ENCODE peak calls at places on chromosome 4, in ten cellular contexts. E, K, B, M, N, R, V, C, W and D are unnamed samples.
A peak's percentile ranks its signal among the peaks of the same experiment; 100 is the strongest.

GRCh38 chr4:69995526-69996016 is at the start of gene STATH:
- DNase-seq in N (no peak), M (no peak), W (no peak), V (no peak), R (no peak), K (no peak), E (peak; percentile 34), C (no peak), B (no peak), D (no peak)

GRCh38 chr4:82138376-82138775 is 235.4 kb downstream of the HNRNPD start:
- DNase-seq in C (no peak), B (no peak), M (no peak), V (no peak), R (no peak), E (no peak), K (peak; percentile 0), N (no peak), W (no peak), D (no peak)

GRCh38 chr4:54709281-54709854 is 51.6 kb downstream of the KIT start:
- DNase-seq in R (no peak), W (no peak), C (no peak), B (peak; percentile 30), N (no peak), E (peak; percentile 8), K (peak; percentile 45), M (no peak), V (no peak), D (no peak)

GRCh38 chr4:12439633-12440305 is 1011.1 kb upstream of the HS3ST1 start:
- DNase-seq in N (no peak), K (no peak), W (no peak), M (no peak), C (no peak), E (no peak), R (no peak), B (no peak), V (no peak), D (no peak)

GRCh38 chr4:5704276-5704675 is 4.1 kb downstream of the EVC2 start:
- DNase-seq in N (no peak), R (no peak), B (no peak), M (no peak), E (no peak), W (no peak), K (no peak), C (no peak), V (no peak), D (no peak)

GRCh38 chr4:81963005-81963404 is 410.8 kb downstream of the HNRNPD start:
- DNase-seq in N (no peak), K (no peak), M (no peak), E (no peak), C (no peak), V (no peak), W (no peak), R (no peak), B (no peak), D (no peak)

GRCh38 chr4:23779422-23779821 is 110.4 kb downstream of the PPARGC1A start:
- DNase-seq in B (no peak), N (no peak), R (no peak), C (no peak), W (no peak), V (no peak), M (no peak), E (no peak), K (no peak), D (no peak)

GRCh38 chr4:28225689-28226353 is 1365.2 kb downstream of the STIM2 start:
- DNase-seq in B (no peak), C (no peak), E (no peak), R (no peak), N (no peak), M (no peak), K (no peak), V (no peak), W (no peak), D (no peak)

GRCh38 chr4:104941661-104942062 is 205.0 kb upstream of the TET2 start:
- DNase-seq in W (no peak), V (no peak), B (no peak), C (no peak), E (no peak), N (no peak), K (no peak), R (no peak), M (no peak), D (no peak)

GRCh38 chr4:74544655-74545361 is 99.9 kb downstream of the AREG start:
- DNase-seq in E (no peak), B (no peak), K (peak; percentile 33), V (no peak), M (no peak), N (peak; percentile 54), C (no peak), W (no peak), R (no peak), D (no peak)

GRCh38 chr4:25449688-25450087 is 72.6 kb downstream of the ANAPC4 start:
- DNase-seq in R (no peak), V (no peak), N (no peak), M (no peak), C (no peak), B (no peak), W (no peak), E (no peak), K (no peak), D (no peak)

GRCh38 chr4:39014028-39014427 is 18.2 kb downstream of the TMEM156 start:
- DNase-seq in V (no peak), R (no peak), K (no peak), N (no peak), M (no peak), W (no peak), B (no peak), C (no peak), E (no peak), D (no peak)

GRCh38 chr4:74223098-74223497 is 65.2 kb downstream of the MTHFD2L start:
- DNase-seq in V (no peak), M (no peak), E (no peak), B (no peak), R (no peak), C (no peak), W (no peak), K (no peak), N (no peak), D (no peak)

GRCh38 chr4:102345795-102346100 is 466 bp upstream of the SLC39A8 start:
- DNase-seq in C (no peak), R (no peak), B (no peak), N (no peak), K (no peak), E (no peak), V (no peak), W (no peak), M (no peak), D (no peak)

GRCh38 chr4:121408-122084 is 2.8 kb upstream of the ZNF718 start:
- DNase-seq in W (no peak), C (no peak), M (peak; percentile 6), N (no peak), V (no peak), B (no peak), R (no peak), E (no peak), K (no peak), D (no peak)

GRCh38 chr4:77771566-77771965 is 47.6 kb downstream of the CNOT6L start:
- DNase-seq in V (no peak), K (no peak), N (no peak), B (no peak), C (no peak), M (no peak), R (no peak), W (no peak), E (no peak), D (no peak)
- H3K36me3 ChIP-seq in V (peaks cover 9% of the 10 kb centered on the region), K (no peaks in the 10 kb centered on the region), N (no peaks in the 10 kb centered on the region), B (no peaks in the 10 kb centered on the region), C (peaks cover 26% of the 10 kb centered on the region), M (peaks cover 49% of the 10 kb centered on the region), R (no peaks in the 10 kb centered on the region), W (peaks cover 15% of the 10 kb centered on the region), E (peaks cover 4% of the 10 kb centered on the region), D (no peaks in the 10 kb centered on the region)

DNA sequence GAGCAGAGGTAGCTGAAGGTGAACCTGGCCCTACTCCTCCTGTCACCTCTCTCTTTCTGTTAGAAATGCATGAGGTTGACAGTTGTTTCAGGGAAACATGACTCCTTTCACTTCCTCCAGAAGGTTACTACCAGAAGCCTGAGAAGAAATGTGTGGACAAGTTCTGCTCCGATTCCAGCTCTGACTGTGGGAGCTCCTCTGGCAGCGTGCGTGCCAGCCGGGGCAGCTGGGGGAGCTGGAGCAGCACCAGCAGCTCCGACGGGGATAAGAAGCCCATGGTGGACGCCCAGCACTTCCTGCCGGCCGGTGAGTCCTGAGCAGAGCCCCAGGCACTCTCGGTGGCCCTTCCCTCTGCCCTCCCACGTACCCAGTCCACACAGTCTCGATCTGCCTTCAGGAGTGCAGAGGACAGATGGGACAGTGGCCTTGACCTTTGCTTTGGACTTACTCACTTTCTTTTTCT is 61.3 kb upstream of the TLR2 start:
- DNase-seq in K (no peak), N (no peak), C (no peak), V (no peak), E (no peak), W (no peak), M (no peak), R (no peak), B (no peak), D (no peak)
- H3K36me3 ChIP-seq in K (peaks cover 27% of the 10 kb centered on the region), N (no peaks in the 10 kb centered on the region), C (peaks cover 80% of the 10 kb centered on the region), V (peaks cover 81% of the 10 kb centered on the region), E (peaks cover 28% of the 10 kb centered on the region), W (no peaks in the 10 kb centered on the region), M (peaks cover 100% of the 10 kb centered on the region), R (peaks cover 5% of the 10 kb centered on the region), B (peaks cover 13% of the 10 kb centered on the region), D (no peaks in the 10 kb centered on the region)

DNA sequence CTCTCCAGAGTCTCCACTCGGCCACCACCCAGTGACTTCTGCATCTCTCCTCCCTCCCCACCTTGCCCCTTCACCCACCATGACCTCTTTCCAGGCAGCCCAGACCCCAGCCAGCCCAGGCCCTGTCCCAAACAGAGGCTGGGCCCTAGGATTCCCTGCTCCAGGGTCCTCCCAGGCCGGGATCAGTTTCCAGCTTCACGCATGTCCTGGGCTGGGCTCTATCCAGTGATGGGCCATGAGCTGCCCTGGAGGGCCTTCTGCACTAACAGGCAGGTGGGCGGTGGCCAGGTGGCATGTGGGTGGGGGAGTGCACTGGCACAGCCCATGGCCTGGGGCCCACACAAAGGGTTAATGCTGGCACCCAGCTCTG is 20.4 kb upstream of the ADD1 start:
- DNase-seq in M (no peak), N (no peak), C (peak; percentile 16), K (no peak), B (no peak), R (peak; percentile 10), V (no peak), E (no peak), W (no peak), D (no peak)
- H3K36me3 ChIP-seq in M (peaks cover 67% of the 10 kb centered on the region), N (peaks cover 12% of the 10 kb centered on the region), C (peaks cover 52% of the 10 kb centered on the region), K (peaks cover 70% of the 10 kb centered on the region), B (no peaks in the 10 kb centered on the region), R (peaks cover 2% of the 10 kb centered on the region), V (peaks cover 55% of the 10 kb centered on the region), E (peaks cover 52% of the 10 kb centered on the region), W (no peaks in the 10 kb centered on the region), D (no peaks in the 10 kb centered on the region)

DNA sequence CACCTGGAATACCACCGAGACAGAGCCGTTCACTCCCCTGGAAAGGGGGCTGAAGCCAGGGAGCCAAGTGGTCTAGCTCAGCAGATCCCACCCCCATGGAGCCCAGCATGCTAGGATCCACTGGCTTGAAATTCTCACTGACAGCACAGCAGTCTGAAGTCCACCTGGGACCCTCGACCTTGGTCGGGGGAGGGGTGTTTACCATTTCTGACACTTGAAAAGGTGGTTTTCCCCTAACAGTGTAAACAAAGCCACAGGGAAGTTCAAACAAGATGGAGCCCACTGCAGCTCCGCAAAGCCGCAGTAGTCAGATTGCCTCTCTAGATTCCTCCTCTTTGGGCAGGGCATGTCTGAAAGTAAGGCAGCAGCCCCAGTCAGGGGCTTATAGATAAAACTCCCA is 243.2 kb downstream of the RASL11B start:
- DNase-seq in M (no peak), N (no peak), B (no peak), R (no peak), V (no peak), E (no peak), K (no peak), C (no peak), W (no peak), D (no peak)
- H3K36me3 ChIP-seq in M (no peaks in the 10 kb centered on the region), N (no peaks in the 10 kb centered on the region), B (no peaks in the 10 kb centered on the region), R (no peaks in the 10 kb centered on the region), V (no peaks in the 10 kb centered on the region), E (no peaks in the 10 kb centered on the region), K (no peaks in the 10 kb centered on the region), C (no peaks in the 10 kb centered on the region), W (no peaks in the 10 kb centered on the region), D (no peaks in the 10 kb centered on the region)